ENCODE peak calls at places on chromosome 20, in nine cellular contexts. O is fibroblast of the conjunctiva; I is NCI-H460; Z is amniotic epithelial cell; Y is activated T-helper 2 cell treated with anti-CD3 and anti-CD28 coated beads, Interferon-gamma antibody, Interleukin-2, Interleukin-4, amounts not matched to agents 10 μg/mL and 5 μg/mL and 100 μg/mL, durations not matched to agents 14 hours and 24 hours and 36 hours; U is cerebellar cortex; S is colonic mucosa; P is AG09319; E is kidney. A is an unnamed sample.

GRCh38 chr20:20712004-20712473 is 405 bp downstream of the RALGAPA2 start:
- DNase-seq in O (no peak), I (no peak), Z (no peak), Y (no peak), U (peak), S (no peak), P (no peak), E (no peak), A (no peak)

GRCh38 chr20:40692240-40693011 is 3.4 kb upstream of the MAFB start:
- DNase-seq in O (no peak), I (no peak), Z (no peak), Y (no peak), U (no peak), S (no peak), P (no peak), E (no peak), A (no peak)

GRCh38 chr20:61927826-61928541 is 137.7 kb downstream of the TAF4 start:
- DNase-seq in O (no peak), I (no peak), Z (no peak), Y (no peak), U (no peak), S (no peak), P (no peak), E (peak), A (no peak)

GRCh38 chr20:1854246-1854645 is 41.0 kb upstream of the SIRPA start:
- DNase-seq in O (no peak), I (no peak), Z (no peak), Y (no peak), U (no peak), S (no peak), P (no peak), E (no peak), A (no peak)

GRCh38 chr20:25280051-25280573 is 32.2 kb downstream of the PYGB start:
- DNase-seq in O (no peak), I (no peak), Z (no peak), Y (no peak), U (peak), S (no peak), P (no peak), E (peak), A (no peak)

GRCh38 chr20:43716757-43717615 is 9.8 kb downstream of the GTSF1L start:
- DNase-seq in O (no peak), I (no peak), Z (no peak), Y (no peak), U (no peak), S (no peak), P (no peak), E (no peak), A (no peak)

GRCh38 chr20:25195962-25196700 is 619 bp downstream of the ENTPD6 start:
- DNase-seq in O (no peak), I (no peak), Z (no peak), Y (no peak), U (peak), S (peak), P (no peak), E (peak), A (no peak)

GRCh38 chr20:8272758-8273157 is 140.7 kb downstream of the PLCB1 start:
- DNase-seq in O (no peak), I (no peak), Z (no peak), Y (no peak), U (no peak), S (no peak), P (no peak), E (no peak), A (no peak)

GRCh38 chr20:19945732-19946670 is 71.2 kb upstream of the NAA20 start:
- DNase-seq in O (no peak), I (no peak), Z (no peak), Y (no peak), U (no peak), S (peak), P (no peak), E (no peak), A (no peak)

GRCh38 chr20:18443841-18444240 is 23.0 kb downstream of the DZANK1 start:
- DNase-seq in O (no peak), I (no peak), Z (peak), Y (no peak), U (peak), S (no peak), P (no peak), E (no peak), A (peak)

GRCh38 chr20:7383218-7383617 is 557.0 kb downstream of the HAO1 start:
- DNase-seq in O (no peak), I (no peak), Z (no peak), Y (no peak), U (no peak), S (no peak), P (no peak), E (no peak), A (peak)

GRCh38 chr20:9255171-9255570 is 186.3 kb downstream of the PLCB4 start:
- DNase-seq in O (no peak), I (no peak), Z (no peak), Y (no peak), U (no peak), S (no peak), P (no peak), E (no peak), A (no peak)

GRCh38 chr20:37539956-37540455 is 12.3 kb upstream of the BLCAP start:
- DNase-seq in O (no peak), I (no peak), Z (no peak), Y (no peak), U (no peak), S (no peak), P (no peak), E (no peak), A (no peak)

GRCh38 chr20:1824834-1825233 is 70.4 kb upstream of the SIRPA start:
- DNase-seq in O (no peak), I (no peak), Z (peak), Y (no peak), U (no peak), S (no peak), P (no peak), E (no peak), A (no peak)

GRCh38 chr20:36333841-36334240 is 27.7 kb downstream of the DLGAP4 start:
- DNase-seq in O (no peak), I (no peak), Z (no peak), Y (no peak), U (no peak), S (no peak), P (no peak), E (peak), A (no peak)

GRCh38 chr20:34720266-34720665 is 16.1 kb downstream of the TP53INP2 start:
- DNase-seq in O (no peak), I (no peak), Z (peak), Y (no peak), U (peak), S (no peak), P (no peak), E (no peak), A (no peak)

GRCh38 chr20:1360094-1360493 is 31.2 kb upstream of the SDCBP2 start:
- DNase-seq in O (no peak), I (no peak), Z (no peak), Y (no peak), U (no peak), S (no peak), P (no peak), E (no peak), A (no peak)

GRCh38 chr20:50285376-50286173 is 94.9 kb downstream of the CEBPB start:
- DNase-seq in O (peak), I (no peak), Z (peak), Y (no peak), U (no peak), S (no peak), P (no peak), E (peak), A (peak)

GRCh38 chr20:3727333-3728035 is 5.0 kb upstream of the HSPA12B start:
- DNase-seq in O (no peak), I (no peak), Z (no peak), Y (no peak), U (no peak), S (no peak), P (peak), E (peak), A (peak)

GRCh38 chr20:17841751-17842191 is 126.8 kb downstream of the SNX5 start:
- DNase-seq in O (peak), I (no peak), Z (peak), Y (no peak), U (no peak), S (no peak), P (no peak), E (no peak), A (peak)

GRCh38 chr20:41969656-41970055 is 351.5 kb upstream of the CHD6 start:
- DNase-seq in O (no peak), I (no peak), Z (no peak), Y (no peak), U (no peak), S (no peak), P (no peak), E (no peak), A (no peak)

GRCh38 chr20:35556871-35557270 is 15.0 kb downstream of the ERGIC3 start:
- DNase-seq in O (no peak), I (no peak), Z (no peak), Y (no peak), U (no peak), S (no peak), P (no peak), E (no peak), A (no peak)

GRCh38 chr20:38134427-38135281 is 30.4 kb downstream of the TGM2 start:
- DNase-seq in O (no peak), I (no peak), Z (peak), Y (no peak), U (no peak), S (no peak), P (no peak), E (peak), A (peak)

GRCh38 chr20:51533291-51534172 is 9.0 kb downstream of the NFATC2 start:
- DNase-seq in O (no peak), I (peak), Z (peak), Y (no peak), U (no peak), S (no peak), P (no peak), E (no peak), A (peak)

GRCh38 chr20:19885981-19886665 is 128.1 kb downstream of the RIN2 start:
- DNase-seq in O (no peak), I (no peak), Z (no peak), Y (no peak), U (no peak), S (peak), P (no peak), E (peak), A (peak)

GRCh38 chr20:40979247-40979646 is 49.4 kb upstream of the TOP1 start:
- DNase-seq in O (no peak), I (no peak), Z (no peak), Y (no peak), U (no peak), S (no peak), P (no peak), E (no peak), A (no peak)

GRCh38 chr20:34544109-34544793 is 14.3 kb upstream of the MAP1LC3A start:
- DNase-seq in O (no peak), I (no peak), Z (no peak), Y (no peak), U (peak), S (peak), P (no peak), E (no peak), A (no peak)

GRCh38 chr20:61758556-61759200 is 307.0 kb downstream of the TAF4 start:
- DNase-seq in O (no peak), I (no peak), Z (no peak), Y (no peak), U (no peak), S (no peak), P (no peak), E (no peak), A (no peak)

GRCh38 chr20:20977786-20978185 is 128.4 kb downstream of the LINC00237 start:
- DNase-seq in O (no peak), I (no peak), Z (no peak), Y (no peak), U (no peak), S (no peak), P (no peak), E (no peak), A (no peak)

GRCh38 chr20:17522528-17522927 is 8.7 kb downstream of the BFSP1 start:
- DNase-seq in O (no peak), I (no peak), Z (no peak), Y (no peak), U (no peak), S (no peak), P (no peak), E (no peak), A (no peak)

GRCh38 chr20:58025233-58025632 is 203.2 kb downstream of the ANKRD60 start:
- DNase-seq in O (no peak), I (no peak), Z (no peak), Y (no peak), U (no peak), S (peak), P (no peak), E (peak), A (no peak)